ENCODE peak calls at places on chromosomes 16 and 17, in seven cellular contexts. R is HepG2, C is K562, G is HCT116, U is GM12878, D is SK-N-SH, Z is H1. V is an unnamed sample.

GRCh38 chr17:78315355-78316114 is 44.3 kb downstream of the SOCS3 start:
- DNase-seq in R (peak; percentile 45), C (peak; percentile 96), G (peak; percentile 88), U (peak; percentile 33), D (peak; percentile 57), Z (no peak), V (no peak)

GRCh38 chr17:43898446-43898845 is 8.9 kb downstream of the MPP2 start:
- DNase-seq in R (no peak), C (no peak), G (no peak), U (no peak), D (no peak), Z (no peak), V (no peak)

GRCh38 chr16:24977673-24978065 is 37.5 kb downstream of the ARHGAP17 start:
- DNase-seq in R (peak; percentile 36), C (no peak), G (no peak), U (no peak), D (no peak), Z (no peak), V (no peak)

GRCh38 chr17:42050360-42051012 is at the start of gene C17orf113:
- DNase-seq in R (peak; percentile 51), C (peak; percentile 93), G (no peak), U (no peak), D (peak; percentile 94), Z (peak; percentile 76), V (no peak)

GRCh38 chr17:30332057-30332542 is 1.8 kb downstream of the TMIGD1 start:
- DNase-seq in R (peak; percentile 88), C (no peak), G (no peak), U (peak; percentile 72), D (no peak), Z (no peak), V (no peak)

GRCh38 chr17:77675411-77675810 is 283.1 kb upstream of the TNRC6C start:
- DNase-seq in R (no peak), C (no peak), G (no peak), U (no peak), D (no peak), Z (no peak), V (no peak)

GRCh38 chr16:85586360-85587145 is 26.6 kb upstream of the GSE1 start:
- DNase-seq in R (no peak), C (no peak), G (no peak), U (no peak), D (peak; percentile 68), Z (no peak), V (no peak)

GRCh38 chr17:41915020-41915419 is 3.7 kb downstream of the ACLY start:
- DNase-seq in R (no peak), C (no peak), G (no peak), U (no peak), D (no peak), Z (no peak), V (no peak)

GRCh38 chr16:8673611-8674412 is 605 bp upstream of the ABAT start:
- DNase-seq in R (no peak), C (no peak), G (no peak), U (no peak), D (no peak), Z (no peak), V (no peak)

GRCh38 chr17:33012522-33013033 is 20.9 kb downstream of the SPACA3 start:
- DNase-seq in R (no peak), C (peak; percentile 35), G (no peak), U (no peak), D (no peak), Z (peak; percentile 33), V (no peak)

GRCh38 chr17:62819511-62820221 is 11.6 kb upstream of the MARCHF10 start:
- DNase-seq in R (peak; percentile 78), C (no peak), G (peak; percentile 71), U (no peak), D (peak; percentile 56), Z (no peak), V (peak; percentile 58)

GRCh38 chr16:79598341-79599181 is 2.0 kb downstream of the MAF start:
- DNase-seq in R (no peak), C (no peak), G (no peak), U (no peak), D (peak; percentile 83), Z (peak; percentile 67), V (peak; percentile 77)

GRCh38 chr16:6841392-6841791 is 491.3 kb upstream of the RBFOX1 start:
- DNase-seq in R (no peak), C (no peak), G (no peak), U (no peak), D (no peak), Z (no peak), V (no peak)

GRCh38 chr17:61389670-61390478 is 9.8 kb upstream of the TBX2 start:
- DNase-seq in R (no peak), C (peak; percentile 75), G (no peak), U (no peak), D (peak; percentile 80), Z (peak; percentile 92), V (no peak)

GRCh38 chr16:17668411-17668810 is 197.7 kb upstream of the XYLT1 start:
- DNase-seq in R (no peak), C (no peak), G (no peak), U (no peak), D (no peak), Z (no peak), V (no peak)

GRCh38 chr17:72587773-72588511 is 467.1 kb downstream of the SOX9 start:
- DNase-seq in R (peak; percentile 49), C (no peak), G (no peak), U (no peak), D (no peak), Z (no peak), V (no peak)

GRCh38 chr16:2897110-2897509 is 14.1 kb downstream of the FLYWCH2 start:
- DNase-seq in R (no peak), C (no peak), G (no peak), U (no peak), D (no peak), Z (no peak), V (no peak)

GRCh38 chr17:62995377-62995885 is 29.4 kb downstream of the TANC2 start:
- DNase-seq in R (peak; percentile 20), C (peak; percentile 49), G (peak; percentile 38), U (no peak), D (peak; percentile 40), Z (no peak), V (no peak)

GRCh38 chr17:41492351-41492750 is 2.6 kb upstream of the KRT36 start:
- DNase-seq in R (no peak), C (no peak), G (no peak), U (no peak), D (no peak), Z (no peak), V (no peak)

GRCh38 chr16:73505178-73505968 is 457.4 kb upstream of the ZFHX3 start:
- DNase-seq in R (no peak), C (no peak), G (no peak), U (no peak), D (no peak), Z (no peak), V (no peak)

GRCh38 chr16:27803775-27804549 is 254.0 kb downstream of the KATNIP start:
- DNase-seq in R (no peak), C (no peak), G (no peak), U (no peak), D (peak; percentile 49), Z (no peak), V (no peak)

GRCh38 chr17:65191805-65192740 is 54.9 kb downstream of the RGS9 start:
- DNase-seq in R (peak; percentile 20), C (no peak), G (peak; percentile 18), U (no peak), D (no peak), Z (no peak), V (no peak)
- TF ChIP-seq YY1 in R (no peak), C (no peak), G (no peak), U (no peak), D (no peak), Z (no peak), V (no peak)

GRCh38 chr17:1107777-1108559 is 71.8 kb downstream of the ABR start:
- DNase-seq in R (no peak), C (no peak), G (no peak), U (no peak), D (no peak), Z (peak; percentile 67), V (no peak)

GRCh38 chr17:1108810-1109605 is 70.8 kb downstream of the ABR start:
- DNase-seq in R (no peak), C (no peak), G (no peak), U (no peak), D (peak; percentile 85), Z (peak; percentile 79), V (no peak)

GRCh38 chr17:1108560-1108809 is 71.3 kb downstream of the ABR start:
- DNase-seq in R (no peak), C (no peak), G (no peak), U (no peak), D (no peak), Z (no peak), V (no peak)

GRCh38 chr17:1109606-1110523 is 69.9 kb downstream of the ABR start:
- DNase-seq in R (peak; percentile 39), C (no peak), G (no peak), U (no peak), D (peak; percentile 53), Z (peak; percentile 63), V (no peak)

DNA sequence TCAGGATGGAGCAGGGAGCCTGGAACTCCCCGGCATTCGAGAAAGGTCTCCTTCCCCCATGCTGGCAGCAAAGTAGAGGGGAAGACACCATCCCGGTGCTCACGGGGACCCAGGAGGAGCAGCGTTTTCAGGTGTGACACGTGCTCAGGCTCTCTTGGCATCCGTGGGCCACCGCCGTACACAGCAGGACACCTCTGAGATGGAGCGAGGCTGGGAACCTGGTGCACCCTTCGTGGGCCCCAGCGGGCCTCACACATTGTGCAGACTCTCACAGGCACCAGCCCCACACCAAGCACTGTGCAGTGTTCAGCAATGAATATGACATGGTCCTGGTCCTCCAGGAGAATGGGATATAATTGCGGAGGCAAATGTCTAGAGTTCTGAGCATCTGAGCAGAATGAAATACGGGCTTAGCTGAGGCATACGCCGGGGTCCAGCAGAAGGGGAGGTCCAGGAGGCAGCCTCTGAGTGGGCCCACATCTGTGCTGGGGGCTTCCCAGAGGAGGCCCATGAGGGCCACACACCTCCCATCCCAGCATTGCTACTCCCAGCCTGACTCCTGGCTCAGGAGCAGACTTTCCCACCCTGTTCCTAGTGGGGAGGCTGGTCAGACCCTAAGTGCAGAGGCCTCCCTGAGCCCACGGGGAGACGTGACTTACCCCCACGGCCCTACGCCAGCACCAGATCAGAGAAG is 72.6 kb downstream of the ABR start:
- DNase-seq in R (no peak), C (no peak), G (no peak), U (no peak), D (no peak), Z (no peak), V (no peak)
- H3K4me1 ChIP-seq in R (peaks cover 44% of the 10 kb centered on the region), C (peaks cover 9% of the 10 kb centered on the region), G (peaks cover 34% of the 10 kb centered on the region), U (peaks cover 25% of the 10 kb centered on the region), D (peaks cover 32% of the 10 kb centered on the region), Z (no peaks in the 10 kb centered on the region), V (peaks cover 19% of the 10 kb centered on the region)

DNA sequence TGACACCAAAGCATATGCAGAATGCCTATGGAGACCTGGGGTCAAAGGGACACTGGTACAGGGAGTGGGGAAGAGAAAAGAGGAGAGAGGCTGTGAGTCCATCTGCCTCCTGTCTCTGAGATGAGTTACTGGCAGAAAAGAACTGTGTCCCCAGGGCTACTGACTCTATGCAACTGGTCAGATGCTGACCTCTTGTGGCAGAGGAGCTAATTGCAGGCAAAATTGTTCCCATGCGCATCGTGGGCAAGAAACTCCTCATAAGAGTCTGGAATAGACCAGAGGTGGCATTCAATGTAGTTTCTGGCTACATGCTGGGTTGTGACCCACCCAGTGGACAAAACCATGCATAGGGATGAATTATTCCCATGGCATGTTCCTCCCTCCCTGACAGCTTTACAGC is 26.1 kb upstream of the MLKL start:
- DNase-seq in R (peak; percentile 50), C (peak; percentile 67), G (no peak), U (no peak), D (no peak), Z (peak; percentile 86), V (no peak)
- TF ChIP-seq YY1 in R (no peak), C (no peak), G (no peak), U (no peak), D (no peak), Z (no peak), V (no peak)

GRCh38 chr17:82240506-82241182 is 11.8 kb downstream of the SLC16A3 start:
- DNase-seq in R (no peak), C (no peak), G (no peak), U (no peak), D (no peak), Z (no peak), V (no peak)
- H3K4me1 ChIP-seq in R (peaks cover 86% of the 10 kb centered on the region), C (peaks cover 94% of the 10 kb centered on the region), G (peaks cover 18% of the 10 kb centered on the region), U (peaks cover 38% of the 10 kb centered on the region), D (peaks cover 29% of the 10 kb centered on the region), Z (no peaks in the 10 kb centered on the region), V (peaks cover 46% of the 10 kb centered on the region)

V was measured in NT2/D1.